ENCODE peak calls at places on chromosomes 5 and 9, in eight cellular contexts. Z is naive B cell, N is mesenchymal stem cell, W is COLO829, P is SHP77, F is heart left ventricle, A is breast epithelium, J is Calu3. Y is an unnamed sample.

GRCh38 chr9:138066049-138066448 is 188.5 kb downstream of the CACNA1B start:
- DNase-seq in F (no peak), N (no peak), A (peak), Z (no peak), W (no peak), J (no peak), P (no peak), Y (peak)

GRCh38 chr5:54446169-54446786 is 9.2 kb upstream of the HSPB3 start:
- DNase-seq in Z (no peak), N (no peak), J (no peak), P (no peak), W (no peak), A (no peak), F (peak), Y (no peak)

GRCh38 chr9:136947955-136948510 is 3.0 kb downstream of the C8G start:
- DNase-seq in W (no peak), A (no peak), F (peak), J (peak), P (peak), N (peak), Z (no peak), Y (peak)

GRCh38 chr9:123960366-123960765 is 30.4 kb upstream of the DENND1A start:
- DNase-seq in W (no peak), Z (no peak), P (no peak), F (no peak), A (no peak), J (no peak), N (no peak), Y (no peak)

GRCh38 chr9:108551030-108551964 is 304.5 kb downstream of the ACTL7B start:
- DNase-seq in J (peak), P (no peak), A (no peak), F (no peak), Z (no peak), N (peak), W (peak), Y (no peak)

GRCh38 chr9:105006514-105006913 is 78.6 kb upstream of the ABCA1 start:
- DNase-seq in Z (no peak), A (no peak), F (no peak), W (no peak), J (no peak), P (no peak), N (no peak), Y (no peak)

GRCh38 chr5:12592228-12592627 is 688.0 kb upstream of the CTNND2 start:
- DNase-seq in N (no peak), Z (no peak), F (no peak), W (no peak), P (no peak), A (no peak), J (no peak), Y (no peak)

GRCh38 chr5:44603496-44604272 is 205.1 kb upstream of the MRPS30 start:
- DNase-seq in N (no peak), W (no peak), F (no peak), A (no peak), Z (no peak), P (peak), J (no peak), Y (peak)

GRCh38 chr5:1746371-1747078 is 53.1 kb downstream of the MRPL36 start:
- DNase-seq in Z (no peak), P (no peak), F (no peak), W (no peak), J (no peak), A (peak), N (no peak), Y (peak)

GRCh38 chr9:95452176-95452575 is 64.6 kb downstream of the PTCH1 start:
- DNase-seq in N (no peak), P (no peak), J (no peak), Z (no peak), F (no peak), A (no peak), W (no peak), Y (no peak)

GRCh38 chr5:54383941-54384340 is 71.6 kb upstream of the HSPB3 start:
- DNase-seq in F (no peak), P (no peak), A (no peak), Z (no peak), N (no peak), J (no peak), W (no peak), Y (no peak)

GRCh38 chr9:89676281-89676680 is 71.5 kb downstream of the GADD45G start:
- DNase-seq in P (peak), W (no peak), J (no peak), N (no peak), A (peak), F (peak), Z (no peak), Y (peak)

Y was measured in glutamatergic neuron.